ENCODE peak calls at places on chromosomes 5 and 9, in five cellular contexts. L is LoVo; F is stimulated activated CD8-positive, alpha-beta memory T cell treated with anti-CD3 and anti-CD28 coated beads, Interleukin-15, amount 100 ng/mL, for 48 hours; A is stimulated activated effector memory CD8-positive, alpha-beta T cell treated with anti-CD3 and anti-CD28 coated beads, Interleukin-12 subunit alpha, Interleukin-12 subunit beta, amount 100 ng/mL, for 72 hours; Q is head of caudate nucleus. D is an unnamed sample.

GRCh38 chr5:35373196-35373696 is 143.0 kb upstream of the PRLR start:
- DNase-seq in F (no peak), Q (no peak), L (no peak), A (no peak), D (no peak)

GRCh38 chr5:141121985-141122384 is 367 bp downstream of the PCDHB4 start:
- DNase-seq in Q (no peak), F (no peak), L (no peak), A (no peak), D (no peak)

GRCh38 chr9:92685022-92685421 is 15.1 kb upstream of the IPPK start:
- DNase-seq in F (no peak), L (no peak), A (no peak), Q (no peak), D (no peak)

GRCh38 chr5:133289686-133290367 is 238.0 kb downstream of the HSPA4 start:
- DNase-seq in F (no peak), A (no peak), Q (no peak), L (peak; percentile 55), D (no peak)

GRCh38 chr5:143426437-143426991 is 23.0 kb upstream of the NR3C1 start:
- DNase-seq in A (no peak), Q (no peak), F (no peak), L (no peak), D (no peak)

GRCh38 chr5:44446399-44446798 is 57.2 kb upstream of the FGF10 start:
- DNase-seq in Q (no peak), F (no peak), A (no peak), L (no peak), D (no peak)

GRCh38 chr9:134318481-134318891 is 7.8 kb upstream of the RXRA start:
- DNase-seq in L (no peak), Q (no peak), A (no peak), F (no peak), D (peak; percentile 56)

GRCh38 chr9:125525846-125526619 is 181.0 kb downstream of the MAPKAP1 start:
- DNase-seq in F (no peak), Q (no peak), A (no peak), L (no peak), D (no peak)

GRCh38 chr5:54719384-54720306 is 202.1 kb downstream of the SNX18 start:
- DNase-seq in L (no peak), Q (no peak), A (no peak), F (peak; percentile 8), D (no peak)